ENCODE peak calls at places on chromosomes 16 and 17, in seven cellular contexts. V, P, C, D, E, N and R are unnamed samples.

GRCh38 chr17:29245401-29245800 is 1.3 kb upstream of the CRYBA1 start:
- DNase-seq in N (no peak), P (no peak), D (no peak), E (no peak), C (no peak), V (no peak), R (no peak)

GRCh38 chr17:65433592-65433991 is 127.9 kb downstream of the AXIN2 start:
- DNase-seq in P (no peak), E (no peak), D (no peak), N (no peak), V (no peak), C (no peak), R (peak)

GRCh38 chr17:81197409-81197795 is 25.4 kb downstream of the CEP131 start:
- DNase-seq in N (no peak), D (no peak), E (no peak), P (no peak), C (no peak), V (no peak), R (no peak)

GRCh38 chr17:75738218-75738802 is 17.1 kb downstream of the ITGB4 start:
- DNase-seq in N (no peak), C (no peak), E (peak), D (no peak), V (no peak), P (no peak), R (no peak)

GRCh38 chr17:41403409-41404023 is 6.1 kb upstream of the KRT31 start:
- DNase-seq in N (no peak), V (no peak), E (no peak), D (no peak), C (no peak), P (peak), R (no peak)

GRCh38 chr16:2799205-2799851 is 1.1 kb downstream of the PRSS41 start:
- DNase-seq in V (no peak), E (no peak), N (no peak), C (no peak), P (no peak), D (no peak), R (no peak)

GRCh38 chr17:21689604-21690003 is 2.7 kb upstream of the KCNJ18 start:
- DNase-seq in P (no peak), E (no peak), V (no peak), D (peak), N (no peak), C (no peak), R (peak)

GRCh38 chr16:88635671-88636070 is 2.7 kb upstream of the IL17C start:
- DNase-seq in E (no peak), P (no peak), V (no peak), C (no peak), D (no peak), N (no peak), R (no peak)

GRCh38 chr16:23836404-23837291 is 865 bp downstream of the PRKCB start:
- DNase-seq in P (no peak), E (peak), N (no peak), C (peak), D (no peak), V (no peak), R (no peak)

GRCh38 chr17:42803074-42803883 is 4.6 kb downstream of the CNTD1 start:
- DNase-seq in V (no peak), N (no peak), E (no peak), D (no peak), C (no peak), P (no peak), R (peak)

GRCh38 chr16:87412996-87413421 is 20.9 kb downstream of the MAP1LC3B start:
- DNase-seq in E (no peak), C (no peak), V (no peak), P (no peak), D (no peak), N (no peak), R (no peak)

GRCh38 chr16:88665148-88665547 is 2.3 kb upstream of the MVD start:
- DNase-seq in N (no peak), E (no peak), V (no peak), D (no peak), P (no peak), C (no peak), R (no peak)

GRCh38 chr17:81295678-81296381 is 723 bp upstream of the SLC38A10 start:
- DNase-seq in V (no peak), D (no peak), N (peak), P (peak), E (no peak), C (no peak), R (peak)

GRCh38 chr17:1882836-1883235 is 53.0 kb downstream of the RPA1 start:
- DNase-seq in P (no peak), N (no peak), V (no peak), E (peak), C (no peak), D (no peak), R (peak)

GRCh38 chr16:4535627-4536108 is 2.9 kb downstream of the CDIP1 start:
- DNase-seq in C (no peak), D (no peak), E (peak), P (no peak), V (no peak), N (no peak), R (no peak)

GRCh38 chr17:58381124-58381838 is 29.3 kb upstream of the SUPT4H1 start:
- DNase-seq in C (no peak), E (no peak), N (peak), V (no peak), P (no peak), D (no peak), R (no peak)

GRCh38 chr17:5220074-5220473 is 14.6 kb downstream of the SCIMP start:
- DNase-seq in P (no peak), D (no peak), C (no peak), N (no peak), V (no peak), E (no peak), R (no peak)

GRCh38 chr16:69555867-69556266 is 9.9 kb upstream of the NFAT5 start:
- DNase-seq in D (no peak), E (no peak), V (no peak), N (no peak), C (no peak), P (no peak), R (no peak)

GRCh38 chr17:30363715-30364202 is 15.0 kb upstream of the CPD start:
- DNase-seq in C (no peak), P (no peak), N (no peak), V (no peak), D (peak), E (peak), R (peak)

GRCh38 chr17:43983515-43984411 is 20.7 kb upstream of the NAGS start:
- DNase-seq in V (no peak), D (no peak), N (peak), E (no peak), P (no peak), C (peak), R (no peak)

GRCh38 chr16:72211085-72211484 is 39.1 kb upstream of the PMFBP1 start:
- DNase-seq in V (no peak), P (no peak), E (no peak), D (no peak), N (no peak), C (no peak), R (no peak)

GRCh38 chr17:69967910-69968411 is 107.1 kb upstream of the KCNJ16 start:
- DNase-seq in P (peak), D (peak), N (no peak), E (no peak), C (no peak), V (no peak), R (peak)

GRCh38 chr16:19138601-19139000 is 24.8 kb downstream of the ITPRIPL2 start:
- DNase-seq in V (no peak), P (no peak), D (peak), N (no peak), E (no peak), C (peak), R (peak)

GRCh38 chr16:57082664-57083063 is 9.7 kb upstream of the CPNE2 start:
- DNase-seq in V (no peak), P (no peak), D (no peak), C (no peak), N (no peak), E (no peak), R (no peak)

GRCh38 chr17:80108321-80108971 is 7.1 kb downstream of the GAA start:
- DNase-seq in E (no peak), V (no peak), N (no peak), C (peak), P (no peak), D (no peak), R (no peak)

GRCh38 chr17:48636177-48637018 is 10.2 kb upstream of the HOXB9 start:
- DNase-seq in D (no peak), V (no peak), C (peak), P (peak), E (peak), N (peak), R (peak)